ENCODE peak calls at places on chromosomes 4 and X, in six cellular contexts. One of them, this sample, is unnamed.

GRCh38 chr4:61373901-61374611 is 173.9 kb downstream of the ADGRL3 start:
- DNase-seq in activated T-cell treated with anti-CD3 and anti-CD28 coated beads for 48 hours: no peak
- DNase-seq in T-cell: no peak
- DNase-seq in dorsolateral prefrontal cortex: no peak
- DNase-seq in GM03348: no peak
- DNase-seq in NCI-H1417: no peak
- DNase-seq in this sample: no peak

GRCh38 chr4:32991663-32992062 is 2271.5 kb downstream of the PCDH7 start:
- DNase-seq in NCI-H1417: no peak
- DNase-seq in T-cell: no peak
- DNase-seq in activated T-cell treated with anti-CD3 and anti-CD28 coated beads for 48 hours: no peak
- DNase-seq in dorsolateral prefrontal cortex: no peak
- DNase-seq in GM03348: no peak
- DNase-seq in this sample: no peak

GRCh38 chr4:64584981-64585557 is 175.8 kb upstream of the TECRL start:
- DNase-seq in NCI-H1417: peak; percentile 31
- DNase-seq in GM03348: peak; percentile 33
- DNase-seq in dorsolateral prefrontal cortex: no peak
- DNase-seq in T-cell: no peak
- DNase-seq in activated T-cell treated with anti-CD3 and anti-CD28 coated beads for 48 hours: peak; percentile 1
- DNase-seq in this sample: peak; percentile 59

GRCh38 chr4:15786743-15787142 is 8.6 kb downstream of the CD38 start:
- DNase-seq in activated T-cell treated with anti-CD3 and anti-CD28 coated beads for 48 hours: no peak
- DNase-seq in dorsolateral prefrontal cortex: no peak
- DNase-seq in GM03348: no peak
- DNase-seq in T-cell: no peak
- DNase-seq in NCI-H1417: no peak
- DNase-seq in this sample: no peak

GRCh38 chr4:102815981-102816380 is 11.4 kb downstream of the UBE2D3 start:
- DNase-seq in dorsolateral prefrontal cortex: no peak
- DNase-seq in T-cell: no peak
- DNase-seq in NCI-H1417: no peak
- DNase-seq in GM03348: peak; percentile 69
- DNase-seq in activated T-cell treated with anti-CD3 and anti-CD28 coated beads for 48 hours: no peak
- DNase-seq in this sample: no peak

GRCh38 chrX:109475174-109475891 is 6.6 kb downstream of the GUCY2F start:
- DNase-seq in T-cell: no peak
- DNase-seq in dorsolateral prefrontal cortex: peak; percentile 33
- DNase-seq in NCI-H1417: peak; percentile 81
- DNase-seq in activated T-cell treated with anti-CD3 and anti-CD28 coated beads for 48 hours: no peak
- DNase-seq in GM03348: peak; percentile 58
- DNase-seq in this sample: peak; percentile 16

GRCh38 chrX:20623448-20623847 is 356.7 kb upstream of the RPS6KA3 start:
- DNase-seq in dorsolateral prefrontal cortex: no peak
- DNase-seq in NCI-H1417: no peak
- DNase-seq in activated T-cell treated with anti-CD3 and anti-CD28 coated beads for 48 hours: no peak
- DNase-seq in T-cell: no peak
- DNase-seq in GM03348: peak; percentile 5
- DNase-seq in this sample: no peak

GRCh38 chr4:165580379-165580905 is 201.6 kb downstream of the CPE start:
- DNase-seq in dorsolateral prefrontal cortex: no peak
- DNase-seq in GM03348: peak; percentile 57
- DNase-seq in T-cell: no peak
- DNase-seq in activated T-cell treated with anti-CD3 and anti-CD28 coated beads for 48 hours: no peak
- DNase-seq in NCI-H1417: no peak
- DNase-seq in this sample: no peak